ENCODE peak calls at places on chromosome 14, in four cellular contexts. N is psoas muscle, W is adrenal gland, L is esophagus squamous epithelium. D is an unnamed sample.
A peak's percentile ranks its signal among the peaks of the same experiment; 100 is the strongest.

GRCh38 chr14:51638071-51638944 is 13.4 kb upstream of the FRMD6 start:
- DNase-seq in N (no peak), W (no peak), L (no peak), D (no peak)

GRCh38 chr14:86055512-86055911 is 525.6 kb downstream of the FLRT2 start:
- DNase-seq in N (no peak), W (no peak), L (no peak), D (no peak)

GRCh38 chr14:73674986-73675385 is 30.2 kb downstream of the DNAL1 start:
- DNase-seq in N (no peak), W (no peak), L (no peak), D (no peak)

GRCh38 chr14:62179367-62180018 is 417.3 kb downstream of the SNAPC1 start:
- DNase-seq in N (no peak), W (peak; percentile 76), L (no peak), D (no peak)

GRCh38 chr14:92953526-92953925 is 30.6 kb downstream of the CHGA start:
- DNase-seq in N (no peak), W (no peak), L (no peak), D (no peak)

GRCh38 chr14:76641541-76641940 is 119.7 kb upstream of the VASH1 start:
- DNase-seq in N (no peak), W (no peak), L (no peak), D (no peak)

GRCh38 chr14:32531942-32532341 is 202.8 kb downstream of the AKAP6 start:
- DNase-seq in N (no peak), W (no peak), L (no peak), D (no peak)

GRCh38 chr14:65002586-65003210 is 16.0 kb downstream of the FNTB start:
- DNase-seq in N (no peak), W (no peak), L (no peak), D (no peak)

GRCh38 chr14:67729072-67729561 is 27.4 kb downstream of the RDH12 start:
- DNase-seq in N (no peak), W (no peak), L (no peak), D (no peak)

GRCh38 chr14:97266653-97267052 is 469.5 kb downstream of the VRK1 start:
- DNase-seq in N (no peak), W (peak; percentile 39), L (no peak), D (no peak)

GRCh38 chr14:61478971-61479473 is 157.6 kb downstream of the PRKCH start:
- DNase-seq in N (no peak), W (peak; percentile 58), L (no peak), D (no peak)

GRCh38 chr14:93072659-93073365 is 42.9 kb downstream of the ITPK1 start:
- DNase-seq in N (no peak), W (no peak), L (no peak), D (no peak)

GRCh38 chr14:60090864-60091519 is 731 bp upstream of the PCNX4 start:
- DNase-seq in N (peak; percentile 72), W (peak; percentile 63), L (peak; percentile 5), D (peak; percentile 80)

GRCh38 chr14:49970474-49971147 is 77.7 kb downstream of the ARF6 start:
- DNase-seq in N (no peak), W (peak; percentile 74), L (no peak), D (no peak)

GRCh38 chr14:103402700-103403099 is 17.5 kb downstream of the MARK3 start:
- DNase-seq in N (no peak), W (no peak), L (no peak), D (no peak)
- H3K4me1 ChIP-seq in N (peaks cover 63% of the 10 kb centered on the region), W (peaks cover 75% of the 10 kb centered on the region), L (peaks cover 48% of the 10 kb centered on the region), D (peaks cover 62% of the 10 kb centered on the region)

DNA sequence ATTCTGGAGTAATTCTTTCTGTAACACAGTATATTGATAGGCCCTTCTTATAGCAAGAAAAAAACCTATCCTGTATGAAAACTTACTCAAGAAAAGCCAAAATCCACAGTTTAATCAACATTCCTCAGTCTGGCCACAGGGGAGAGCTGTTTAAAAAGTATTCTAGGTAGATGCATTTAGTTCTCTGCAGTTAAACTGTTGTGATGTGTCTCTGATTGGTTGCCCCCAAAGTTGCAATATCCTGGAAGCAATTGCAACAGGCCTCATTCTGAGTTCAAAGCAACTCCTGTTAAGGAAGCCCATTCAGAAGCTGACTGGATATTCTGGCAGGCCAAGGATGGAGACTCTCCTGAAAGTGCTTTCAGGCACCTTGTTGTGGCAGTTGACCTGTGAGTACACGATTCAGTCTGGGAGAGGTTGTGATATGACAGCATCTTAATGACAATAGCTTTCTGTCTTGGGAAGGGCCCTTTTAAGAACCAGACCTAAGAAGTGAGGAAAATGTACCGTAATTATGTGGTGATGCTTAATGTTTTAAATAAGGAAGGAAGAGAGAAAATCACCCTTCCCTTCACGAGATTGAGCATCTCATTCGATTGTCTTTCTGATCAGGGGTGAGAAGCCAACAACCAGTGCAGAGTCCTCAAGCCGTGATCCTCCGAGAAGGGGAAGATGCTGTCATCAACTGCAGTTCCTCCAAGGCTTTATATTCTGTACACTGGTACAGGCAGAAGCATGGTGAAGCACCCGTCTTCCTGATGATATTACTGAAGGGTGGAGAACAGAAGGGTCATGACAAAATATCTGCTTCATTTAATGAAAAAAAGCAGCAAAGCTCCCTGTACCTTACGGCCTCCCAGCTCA is 420.7 kb downstream of the DAD1 start:
- DNase-seq in N (no peak), W (no peak), L (no peak), D (no peak)
- TF ChIP-seq CTCF in N (no peak), W (no peak), L (no peak), D (no peak)

GRCh38 chr14:22981090-22982012 is 1.0 kb downstream of the AJUBA start:
- DNase-seq in N (no peak), W (no peak), L (no peak), D (no peak)

GRCh38 chr14:22984959-22985658 is 2.8 kb upstream of the AJUBA start:
- DNase-seq in N (no peak), W (no peak), L (no peak), D (no peak)

GRCh38 chr14:22980672-22981089 is 1.7 kb downstream of the AJUBA start:
- DNase-seq in N (no peak), W (peak; percentile 32), L (no peak), D (no peak)

GRCh38 chr14:22982013-22982476 is 306 bp downstream of the AJUBA start:
- DNase-seq in N (no peak), W (no peak), L (no peak), D (no peak)

DNA sequence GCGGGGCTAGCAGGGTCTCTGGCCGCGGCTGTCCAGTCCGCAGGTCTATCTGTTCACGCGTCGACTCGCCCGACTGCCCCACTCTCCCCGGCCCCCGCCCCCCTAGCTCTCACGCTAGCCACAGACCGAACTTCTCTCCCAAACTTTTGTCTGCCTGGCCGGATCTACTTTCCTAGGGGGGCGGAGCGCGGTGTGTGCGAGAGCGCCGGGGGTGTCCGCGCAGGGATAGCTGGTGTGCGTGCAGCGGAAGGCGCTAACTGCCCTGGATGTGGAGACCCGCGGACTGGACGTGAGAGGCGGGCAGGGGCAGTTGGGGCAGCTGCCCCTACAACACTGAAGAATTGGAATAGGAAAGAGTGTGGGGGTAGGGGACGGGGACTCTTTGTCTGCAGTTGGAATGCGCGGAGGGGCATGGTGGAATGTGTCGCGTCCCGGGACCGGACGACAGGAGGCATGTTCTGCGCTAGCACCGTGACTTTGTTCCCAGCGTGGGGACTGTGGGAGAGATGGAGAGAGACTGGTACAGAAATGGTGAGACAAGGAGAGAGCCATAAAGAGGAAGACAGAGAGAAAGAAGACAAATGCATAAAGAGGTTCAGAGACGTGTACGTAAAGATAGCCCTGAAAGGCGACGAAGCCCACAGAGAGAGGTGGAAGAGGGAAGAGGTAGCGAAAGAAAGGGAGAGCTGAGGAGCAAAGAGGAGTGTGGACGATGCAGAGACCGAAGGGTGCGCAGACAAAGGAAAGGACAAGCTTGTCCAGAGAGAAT is at the start of gene AJUBA:
- DNase-seq in N (peak; percentile 90), W (peak; percentile 83), L (peak; percentile 37), D (peak; percentile 93)
- H3K4me1 ChIP-seq in N (peaks cover 8% of the 10 kb centered on the region), W (peaks cover 20% of the 10 kb centered on the region), L (peaks cover 14% of the 10 kb centered on the region), D (peaks cover 25% of the 10 kb centered on the region)

DNA sequence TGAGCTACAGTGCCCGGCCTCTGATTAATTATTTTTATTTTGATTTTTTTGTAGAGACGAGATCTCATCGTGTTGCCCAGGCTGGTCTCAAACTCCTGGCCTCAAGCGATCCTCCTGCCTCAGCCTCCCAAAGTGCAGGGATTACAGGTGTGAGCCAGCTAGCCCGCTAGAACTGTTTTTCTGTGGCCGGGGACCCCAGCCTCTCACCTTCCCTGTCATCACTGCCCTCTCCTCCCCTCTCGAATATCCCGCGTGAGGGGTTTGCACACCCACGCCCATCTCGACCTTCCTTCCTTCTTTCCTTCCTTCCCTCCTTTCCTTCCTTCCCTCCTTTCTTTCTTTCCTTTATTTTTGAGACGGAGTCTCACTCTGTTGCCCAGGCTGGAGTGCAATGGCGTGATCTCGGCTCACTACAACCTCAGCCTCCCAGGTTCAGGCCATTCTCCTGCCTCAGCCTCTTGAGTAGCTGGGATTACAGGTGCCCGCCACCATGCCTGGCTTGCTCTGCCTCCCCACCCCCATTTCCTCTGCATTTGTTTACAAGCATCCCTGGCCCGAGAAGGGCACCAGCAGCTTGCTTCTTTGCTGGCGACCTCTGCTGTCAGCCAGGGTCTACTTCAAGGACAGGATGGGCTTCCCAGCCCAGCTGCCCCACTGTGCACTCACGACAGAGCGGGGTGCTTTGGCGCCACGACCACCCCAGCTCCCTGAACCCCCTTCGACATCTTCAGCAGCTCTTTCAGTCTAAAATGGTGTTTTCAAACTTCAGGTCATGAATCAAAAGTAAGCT is 4.3 kb upstream of the TRAF3 start:
- DNase-seq in N (no peak), W (no peak), L (no peak), D (no peak)
- TF ChIP-seq CTCF in N (no peak), W (no peak), L (no peak), D (no peak)

GRCh38 chr14:95486875-95487668 is 29.4 kb downstream of the SYNE3 start:
- DNase-seq in N (no peak), W (no peak), L (no peak), D (no peak)
- H3K4me1 ChIP-seq in N (peaks cover 38% of the 10 kb centered on the region), W (peaks cover 45% of the 10 kb centered on the region), L (peaks cover 46% of the 10 kb centered on the region), D (peaks cover 33% of the 10 kb centered on the region)